ENCODE peak calls at places on chromosomes 5 and 9, in seven cellular contexts. O is uterus, Z is OCI-LY7, Y is cardiac muscle cell, W is PC-3, K is heart left ventricle, B is neural progenitor cell. D is an unnamed sample.

GRCh38 chr5:14668247-14668646 is 3.7 kb downstream of the OTULIN start:
- DNase-seq in Y (no peak), Z (no peak), W (no peak), K (no peak), O (no peak), B (no peak), D (no peak)

GRCh38 chr5:150540615-150541396 is 32.9 kb downstream of the NDST1 start:
- DNase-seq in Y (peak; percentile 97), O (peak; percentile 73), W (peak; percentile 86), Z (no peak), K (peak; percentile 78), B (no peak), D (no peak)

GRCh38 chr5:132901036-132901435 is 27.6 kb downstream of the LEAP2 start:
- DNase-seq in B (no peak), Y (no peak), K (no peak), O (no peak), Z (peak; percentile 69), W (no peak), D (no peak)

GRCh38 chr9:38392235-38393127 is at the start of gene ALDH1B1:
- DNase-seq in Y (peak; percentile 90), O (peak; percentile 86), K (peak; percentile 89), Z (no peak), W (peak; percentile 85), B (peak; percentile 95), D (peak; percentile 93)

GRCh38 chr9:137136261-137136925 is 2.6 kb upstream of the GRIN1 start:
- DNase-seq in B (no peak), Z (no peak), O (no peak), Y (no peak), K (no peak), W (no peak), D (peak; percentile 67)

GRCh38 chr9:100689635-100690034 is 111.8 kb downstream of the CAVIN4 start:
- DNase-seq in K (no peak), B (no peak), Y (no peak), W (no peak), O (no peak), Z (no peak), D (no peak)

GRCh38 chr9:16825364-16825763 is 45.1 kb downstream of the BNC2 start:
- DNase-seq in Y (peak; percentile 54), Z (no peak), K (no peak), B (no peak), W (no peak), O (no peak), D (no peak)

GRCh38 chr9:5384436-5384835 is 44.8 kb upstream of the RLN1 start:
- DNase-seq in Y (no peak), B (no peak), Z (no peak), W (no peak), K (no peak), O (no peak), D (no peak)

GRCh38 chr5:116908537-116908936 is 333.9 kb upstream of the SEMA6A start:
- DNase-seq in Z (peak; percentile 61), B (no peak), W (no peak), O (no peak), Y (no peak), K (no peak), D (no peak)

GRCh38 chr9:87119328-87119881 is 172.1 kb upstream of the GAS1 start:
- DNase-seq in Z (no peak), O (no peak), K (peak; percentile 39), B (no peak), W (peak; percentile 3), Y (peak; percentile 93), D (no peak)

GRCh38 chr9:125659954-125660353 is 47.1 kb downstream of the MAPKAP1 start:
- DNase-seq in O (no peak), Y (peak; percentile 65), W (peak; percentile 1), K (no peak), Z (no peak), B (no peak), D (no peak)

GRCh38 chr9:114366334-114367128 is 21.3 kb downstream of the AKNA start:
- DNase-seq in Z (peak; percentile 68), B (no peak), W (peak; percentile 87), O (no peak), K (no peak), Y (peak; percentile 92), D (no peak)

GRCh38 chr9:95003694-95004451 is 277.4 kb downstream of the AOPEP start:
- DNase-seq in O (peak; percentile 65), W (peak; percentile 51), B (peak; percentile 66), Z (no peak), Y (peak; percentile 61), K (peak; percentile 71), D (no peak)

GRCh38 chr5:146919304-146919703 is 40.7 kb upstream of the PPP2R2B start:
- DNase-seq in Y (no peak), K (no peak), O (no peak), Z (no peak), B (peak; percentile 79), W (no peak), D (no peak)

GRCh38 chr5:122091942-122092600 is 14.0 kb upstream of the LOX start:
- DNase-seq in Y (peak; percentile 67), W (peak; percentile 61), O (no peak), B (peak; percentile 45), K (no peak), Z (no peak), D (no peak)

GRCh38 chr5:150567031-150567680 is 59.2 kb downstream of the NDST1 start:
- DNase-seq in W (no peak), Z (no peak), K (no peak), Y (peak; percentile 96), B (no peak), O (peak; percentile 11), D (no peak)

GRCh38 chr9:6090811-6091210 is 75.4 kb upstream of the RANBP6 start:
- DNase-seq in Z (no peak), Y (no peak), K (no peak), B (no peak), W (no peak), O (no peak), D (no peak)

GRCh38 chr5:96509313-96509712 is 76.3 kb upstream of the PCSK1 start:
- DNase-seq in O (no peak), W (peak; percentile 7), Z (no peak), B (no peak), K (no peak), Y (peak; percentile 37), D (no peak)

GRCh38 chr9:3820643-3821042 is 294.8 kb upstream of the RFX3 start:
- DNase-seq in O (no peak), W (no peak), Y (no peak), B (no peak), K (no peak), Z (no peak), D (no peak)

GRCh38 chr5:177426566-177427210 is at the start of gene GRK6:
- DNase-seq in O (peak; percentile 42), Z (peak; percentile 81), K (peak; percentile 66), B (no peak), Y (no peak), W (peak; percentile 42), D (peak; percentile 75)

GRCh38 chr9:89387970-89388867 is 69.9 kb downstream of the SECISBP2 start:
- DNase-seq in B (no peak), K (peak; percentile 36), O (peak; percentile 75), Z (no peak), W (no peak), Y (peak; percentile 93), D (no peak)

GRCh38 chr5:149641000-149641576 is 59.8 kb downstream of the ARHGEF37 start:
- DNase-seq in Z (no peak), Y (peak; percentile 63), W (no peak), K (peak; percentile 49), B (no peak), O (peak; percentile 93), D (peak; percentile 80)

GRCh38 chr9:34085581-34086500 is 37.2 kb upstream of the UBAP2 start:
- DNase-seq in Y (no peak), O (no peak), K (peak; percentile 20), W (no peak), Z (no peak), B (no peak), D (no peak)

GRCh38 chr9:34089311-34089710 is 37.2 kb downstream of the DCAF12 start:
- DNase-seq in O (no peak), B (no peak), W (no peak), Y (no peak), Z (no peak), K (no peak), D (no peak)

GRCh38 chr9:34087370-34087769 is 38.7 kb upstream of the UBAP2 start:
- DNase-seq in O (no peak), Z (peak; percentile 35), B (no peak), W (no peak), Y (no peak), K (no peak), D (no peak)

GRCh38 chr9:34086889-34087288 is 38.2 kb upstream of the UBAP2 start:
- DNase-seq in W (no peak), Z (no peak), O (no peak), Y (no peak), K (no peak), B (no peak), D (no peak)

GRCh38 chr9:34084562-34084961 is 35.9 kb upstream of the UBAP2 start:
- DNase-seq in K (peak; percentile 24), B (no peak), W (no peak), Z (no peak), Y (peak; percentile 54), O (peak; percentile 28), D (no peak)
- H3K27ac ChIP-seq in K (peak overlapping the region; percentile 22), B (no peak overlapping the region), W (no peak overlapping the region), Z (no peak overlapping the region), Y (peak overlapping the region; percentile 47), O (peak overlapping the region; percentile 69), D (no peak overlapping the region)

GRCh38 chr5:103519550-103519949 is 43.0 kb downstream of the NUDT12 start:
- DNase-seq in Y (no peak), B (peak; percentile 55), W (peak; percentile 73), Z (no peak), O (no peak), K (no peak), D (no peak)
- TF ChIP-seq CTCF in Y (peak; percentile 15), B (peak; percentile 55), W (peak; percentile 84), Z (peak; percentile 35), O (no peak), K (no peak), D (no peak)

GRCh38 chr5:23012842-23013241 is 159.7 kb upstream of the CDH12 start:
- DNase-seq in W (no peak), Y (no peak), K (no peak), B (no peak), Z (no peak), O (no peak), D (no peak)
- H3K4me3 ChIP-seq in W (peak overlapping the region; percentile 64), Y (no peak overlapping the region), K (no peak overlapping the region), B (no peak overlapping the region), Z (peak overlapping the region; percentile 45), O (no peak overlapping the region), D (peak overlapping the region; percentile 40)

GRCh38 chr5:126044111-126044668 is 379.0 kb upstream of the GRAMD2B start:
- DNase-seq in O (peak; percentile 55), Z (no peak), K (peak; percentile 45), Y (peak; percentile 97), B (no peak), W (peak; percentile 3), D (no peak)
- H3K27ac ChIP-seq in O (no peak overlapping the region), Z (no peak overlapping the region), K (peak overlapping the region; percentile 81), Y (peak overlapping the region; percentile 94), B (no peak overlapping the region), W (no peak overlapping the region), D (no peak overlapping the region)

GRCh38 chr9:69157751-69158466 is 16.2 kb upstream of the TJP2 start:
- DNase-seq in B (no peak), Z (no peak), W (no peak), Y (no peak), K (peak; percentile 3), O (no peak), D (no peak)
- TF ChIP-seq CTCF in B (peak; percentile 31), Z (peak; percentile 56), W (peak; percentile 46), Y (peak; percentile 39), K (no peak), O (no peak), D (peak; percentile 20)

D was measured in Peyer's patch.